ENCODE peak calls at places on chromosomes 5 and 9, in eight cellular contexts. X is cardiac muscle cell, B is neural progenitor cell, M is Panc1, T is psoas muscle, L is GM23248, F is IMR-90, D is heart right ventricle. A is an unnamed sample.

GRCh38 chr9:78640728-78641127 is 343.8 kb downstream of the PSAT1 start:
- DNase-seq in B (no peak), F (no peak), D (no peak), X (no peak), L (no peak), M (no peak), T (no peak), A (no peak)

GRCh38 chr5:73599378-73599777 is 26.6 kb upstream of the ARHGEF28 start:
- DNase-seq in L (no peak), T (no peak), M (no peak), X (no peak), D (no peak), F (no peak), B (no peak), A (no peak)

GRCh38 chr5:56523779-56524178 is 290.6 kb upstream of the ANKRD55 start:
- DNase-seq in X (peak; percentile 12), B (no peak), T (no peak), D (peak; percentile 16), L (no peak), F (peak; percentile 19), M (no peak), A (no peak)

GRCh38 chr5:95631265-95631957 is 11.5 kb downstream of the GPR150 start:
- DNase-seq in L (peak; percentile 88), T (no peak), B (no peak), F (peak; percentile 89), X (peak; percentile 83), M (no peak), D (no peak), A (no peak)

GRCh38 chr9:114177423-114178064 is 22.2 kb downstream of the COL27A1 start:
- DNase-seq in D (no peak), T (no peak), M (no peak), B (no peak), L (peak; percentile 80), F (peak; percentile 76), X (peak; percentile 61), A (no peak)

GRCh38 chr5:97644206-97644605 is 461.2 kb upstream of the RIOK2 start:
- DNase-seq in B (no peak), D (no peak), X (no peak), F (no peak), M (no peak), T (no peak), L (no peak), A (no peak)

GRCh38 chr9:89871871-89872331 is 267.1 kb downstream of the GADD45G start:
- DNase-seq in F (no peak), D (peak; percentile 58), B (no peak), M (no peak), L (no peak), X (no peak), T (no peak), A (no peak)

GRCh38 chr9:118578467-118578866 is 790.8 kb downstream of the BRINP1 start:
- DNase-seq in L (peak; percentile 93), F (no peak), M (no peak), X (peak; percentile 10), B (no peak), T (no peak), D (no peak), A (no peak)

GRCh38 chr9:72351538-72352453 is 13.2 kb downstream of the ZFAND5 start:
- DNase-seq in T (peak; percentile 80), X (no peak), F (peak; percentile 91), M (peak; percentile 79), L (peak; percentile 85), B (no peak), D (peak; percentile 40), A (no peak)

GRCh38 chr5:128318691-128319090 is 219.4 kb downstream of the FBN2 start:
- DNase-seq in L (no peak), X (no peak), M (no peak), T (no peak), F (no peak), D (no peak), B (no peak), A (no peak)

GRCh38 chr5:116495786-116496185 is 78.8 kb downstream of the SEMA6A start:
- DNase-seq in B (no peak), L (no peak), D (no peak), T (no peak), X (no peak), F (no peak), M (no peak), A (no peak)

GRCh38 chr5:132746592-132747063 is 598 bp upstream of the CCNI2 start:
- DNase-seq in F (no peak), B (peak; percentile 70), X (no peak), D (no peak), T (no peak), M (no peak), L (peak; percentile 42), A (no peak)

GRCh38 chr9:90002299-90003045 is 397.7 kb downstream of the GADD45G start:
- DNase-seq in F (no peak), B (no peak), T (no peak), L (no peak), M (no peak), X (no peak), D (no peak), A (no peak)

GRCh38 chr5:57103317-57103907 is 70.4 kb upstream of the GPBP1 start:
- DNase-seq in T (no peak), L (no peak), F (no peak), B (no peak), D (no peak), X (no peak), M (no peak), A (no peak)

GRCh38 chr9:21994996-21995651 is 533 bp downstream of the CDKN2B-AS1 start:
- DNase-seq in X (peak; percentile 74), F (peak; percentile 69), B (peak; percentile 87), M (no peak), D (peak; percentile 69), L (peak; percentile 90), T (peak; percentile 84), A (peak; percentile 84)

GRCh38 chr9:2722715-2723114 is 5.4 kb downstream of the KCNV2 start:
- DNase-seq in M (no peak), F (peak; percentile 59), X (peak; percentile 21), T (peak; percentile 61), L (peak; percentile 68), B (no peak), D (no peak), A (no peak)

GRCh38 chr5:9062873-9063272 is 483.0 kb downstream of the SEMA5A start:
- DNase-seq in M (no peak), X (no peak), T (no peak), D (no peak), B (no peak), F (no peak), L (no peak), A (no peak)

GRCh38 chr5:172380261-172380991 is 73.9 kb downstream of the SH3PXD2B start:
- DNase-seq in B (no peak), F (peak; percentile 83), T (no peak), X (no peak), D (no peak), M (no peak), L (no peak), A (no peak)
- H3K36me3 ChIP-seq in B (peaks cover 6% of the 10 kb centered on the region), F (peaks cover 44% of the 10 kb centered on the region), T (no peaks in the 10 kb centered on the region), X (no peaks in the 10 kb centered on the region), D (no peaks in the 10 kb centered on the region), M (no peaks in the 10 kb centered on the region), L (peaks cover 25% of the 10 kb centered on the region), A (peaks cover 36% of the 10 kb centered on the region)

GRCh38 chr9:104091708-104092107 is 2.4 kb upstream of the SMC2 start:
- DNase-seq in L (peak; percentile 67), T (no peak), D (peak; percentile 55), X (peak; percentile 35), M (no peak), F (peak; percentile 78), B (peak; percentile 1), A (peak; percentile 12)
- H3K4me3 ChIP-seq in L (no peak overlapping the region), T (peak overlapping the region; percentile 26), D (no peak overlapping the region), X (no peak overlapping the region), M (no peak overlapping the region), F (peak overlapping the region; percentile 6), B (no peak overlapping the region), A (no peak overlapping the region)

GRCh38 chr5:172373680-172374079 is 80.6 kb downstream of the SH3PXD2B start:
- DNase-seq in L (no peak), T (no peak), X (no peak), F (no peak), M (no peak), D (no peak), B (no peak), A (no peak)

GRCh38 chr5:172377438-172377837 is 76.9 kb downstream of the SH3PXD2B start:
- DNase-seq in X (no peak), T (no peak), D (no peak), F (no peak), B (no peak), M (no peak), L (no peak), A (no peak)

GRCh38 chr5:172370648-172371248 is 83.6 kb downstream of the SH3PXD2B start:
- DNase-seq in L (peak; percentile 58), B (peak; percentile 56), T (no peak), M (no peak), F (peak; percentile 71), X (peak; percentile 72), D (no peak), A (no peak)

GRCh38 chr5:172377856-172378255 is 76.5 kb downstream of the SH3PXD2B start:
- DNase-seq in T (no peak), X (no peak), M (no peak), D (no peak), B (no peak), F (no peak), L (no peak), A (no peak)

DNA sequence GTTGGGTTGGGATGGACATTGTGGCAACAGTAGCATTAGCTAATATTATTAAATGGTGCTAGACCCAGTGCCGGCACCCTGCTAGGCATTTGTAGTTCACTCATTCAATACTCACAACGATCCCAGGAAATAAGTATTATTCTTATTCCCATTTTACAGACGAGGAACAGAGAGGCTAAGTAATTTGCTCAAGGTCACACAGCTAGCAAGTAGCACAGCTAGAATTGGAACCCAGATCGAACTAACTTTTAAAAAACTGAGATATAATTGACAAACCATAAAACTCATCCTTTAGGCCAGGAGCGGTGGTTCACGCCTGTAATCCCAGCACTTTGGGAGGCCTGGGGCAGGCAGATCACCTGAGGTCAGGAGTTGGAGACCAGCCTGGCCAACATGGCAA is 79.5 kb downstream of the SH3PXD2B start:
- DNase-seq in L (no peak), M (no peak), X (no peak), B (no peak), D (no peak), F (no peak), T (no peak), A (no peak)
- H3K36me3 ChIP-seq in L (peaks cover 18% of the 10 kb centered on the region), M (no peaks in the 10 kb centered on the region), X (no peaks in the 10 kb centered on the region), B (no peaks in the 10 kb centered on the region), D (no peaks in the 10 kb centered on the region), F (peaks cover 43% of the 10 kb centered on the region), T (no peaks in the 10 kb centered on the region), A (peaks cover 27% of the 10 kb centered on the region)

DNA sequence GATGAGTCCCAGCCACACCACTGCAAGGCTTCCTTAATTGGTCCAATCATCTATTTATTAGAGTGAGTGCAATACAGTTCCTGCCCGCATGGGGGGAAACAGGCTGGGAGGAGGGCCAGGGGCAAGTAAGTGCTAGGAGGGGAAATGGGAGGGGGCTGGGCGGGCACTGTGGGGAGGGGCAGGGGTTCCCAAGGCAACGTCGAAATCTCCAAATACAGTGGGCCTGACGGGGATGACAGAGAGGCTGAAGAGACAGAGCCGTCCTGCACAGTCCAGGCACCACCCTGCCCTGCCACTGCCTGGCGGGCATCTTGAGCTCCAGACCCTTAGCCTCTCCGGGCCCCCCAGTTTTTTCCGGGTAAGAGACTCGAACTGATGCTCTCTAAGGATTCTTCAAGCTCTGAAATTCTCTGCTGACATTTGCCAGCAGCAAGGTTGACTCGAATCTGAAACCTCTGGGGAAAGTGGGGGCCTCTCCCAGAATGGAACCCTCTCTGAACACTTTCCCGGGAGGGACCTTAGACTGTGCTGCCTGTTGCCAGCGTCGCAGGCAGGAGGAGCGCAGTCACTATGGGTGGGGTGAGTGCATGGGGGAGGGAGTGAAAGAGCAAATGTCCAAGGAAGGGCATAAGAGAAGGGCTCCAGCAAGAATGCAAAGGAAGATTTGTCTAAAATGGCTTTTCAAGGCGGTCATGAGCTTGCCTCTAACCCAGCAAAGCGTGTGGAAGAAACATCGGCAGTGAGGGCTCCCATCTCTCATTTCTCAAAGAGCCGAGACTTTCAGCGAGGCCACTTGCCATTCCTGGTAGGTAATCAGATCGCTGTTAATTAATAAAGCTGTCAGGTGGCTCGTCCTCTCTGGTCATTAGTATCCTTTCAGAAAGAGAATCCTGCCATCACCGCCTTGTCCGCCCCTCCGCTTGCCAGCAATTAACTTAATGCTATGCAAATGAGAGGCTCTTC is 98.9 kb downstream of the GTF3C4 start:
- DNase-seq in F (peak; percentile 25), M (no peak), B (peak; percentile 80), T (no peak), D (peak; percentile 48), X (peak; percentile 82), L (peak; percentile 70), A (peak; percentile 90)
- H3K4me3 ChIP-seq in F (peak overlapping the region; percentile 83), M (peak overlapping the region; percentile 58), B (peak overlapping the region; percentile 72), T (peak overlapping the region; percentile 82), D (peak overlapping the region; percentile 73), X (peak overlapping the region; percentile 40), L (peak overlapping the region; percentile 91), A (peak overlapping the region; percentile 71)

A was measured in H7.